ENCODE peak calls at places on chromosomes 6 and 20, in eight cellular contexts. O is epithelial cell of esophagus, P is HTR-8/SVneo, X is iPS-NIHi11, B is lower lobe of right lung, T is tibial artery, L is adrenal gland, V is GM13976. Q is an unnamed sample.

GRCh38 chr6:89562114-89562815 is 76.3 kb downstream of the LYRM2 start:
- DNase-seq in O (no peak), P (no peak), X (no peak), B (no peak), T (no peak), L (no peak), V (no peak), Q (no peak)

GRCh38 chr6:167551634-167552630 is 227.0 kb downstream of the TTLL2 start:
- DNase-seq in O (no peak), P (no peak), X (no peak), B (no peak), T (no peak), L (no peak), V (no peak), Q (no peak)

GRCh38 chr6:158068893-158069799 is 87.5 kb downstream of the SYNJ2 start:
- DNase-seq in O (peak; percentile 96), P (peak; percentile 73), X (peak; percentile 67), B (peak; percentile 78), T (peak; percentile 87), L (peak; percentile 68), V (no peak), Q (peak; percentile 12)

GRCh38 chr6:90319979-90320667 is 23.5 kb upstream of the BACH2 start:
- DNase-seq in O (no peak), P (no peak), X (no peak), B (no peak), T (no peak), L (no peak), V (no peak), Q (no peak)

GRCh38 chr6:157073596-157073995 is 249.7 kb downstream of the TMEM242 start:
- DNase-seq in O (no peak), P (no peak), X (no peak), B (no peak), T (no peak), L (no peak), V (no peak), Q (no peak)

GRCh38 chr20:56957737-56958553 is 308.5 kb downstream of the BMP7 start:
- DNase-seq in O (no peak), P (no peak), X (peak; percentile 60), B (no peak), T (no peak), L (no peak), V (no peak), Q (no peak)

GRCh38 chr20:33480071-33480470 is 9.8 kb upstream of the CBFA2T2 start:
- DNase-seq in O (no peak), P (no peak), X (no peak), B (peak; percentile 17), T (no peak), L (no peak), V (no peak), Q (no peak)

GRCh38 chr6:105192707-105193465 is 13.1 kb upstream of the POPDC3 start:
- DNase-seq in O (peak; percentile 71), P (no peak), X (no peak), B (no peak), T (no peak), L (no peak), V (no peak), Q (no peak)

GRCh38 chr20:10304474-10305046 is 85.9 kb downstream of the SNAP25 start:
- DNase-seq in O (no peak), P (no peak), X (no peak), B (no peak), T (no peak), L (no peak), V (no peak), Q (no peak)

GRCh38 chr20:46572181-46572580 is 21.7 kb upstream of the OCSTAMP start:
- DNase-seq in O (no peak), P (no peak), X (no peak), B (no peak), T (no peak), L (peak; percentile 57), V (no peak), Q (no peak)

GRCh38 chr20:50959543-50960126 is 1.0 kb downstream of the MOCS3 start:
- DNase-seq in O (no peak), P (no peak), X (no peak), B (peak; percentile 45), T (no peak), L (no peak), V (no peak), Q (no peak)

GRCh38 chr6:26249959-26250805 is 114.8 kb upstream of the BTN3A2 start:
- DNase-seq in O (peak; percentile 89), P (peak; percentile 68), X (no peak), B (peak; percentile 71), T (no peak), L (peak; percentile 67), V (peak; percentile 65), Q (no peak)

GRCh38 chr6:11323666-11324452 is 91.4 kb upstream of the NEDD9 start:
- DNase-seq in O (no peak), P (no peak), X (no peak), B (peak; percentile 85), T (peak; percentile 71), L (peak; percentile 58), V (peak; percentile 58), Q (no peak)

Q was measured in dermis microvascular lymphatic vessel endothelial cell.